ENCODE peak calls at places on chromosomes 1 and 21, in seven cellular contexts. H is uterus, I is lower lobe of right lung, R is right cardiac atrium, N is colonic mucosa, F is endodermal cell, E is heart right ventricle. X is an unnamed sample.

GRCh38 chr1:54888080-54888733 is 1.2 kb upstream of the DHCR24 start:
- DNase-seq in H (no peak), F (peak; percentile 77), I (no peak), R (no peak), N (no peak), E (no peak), X (no peak)

GRCh38 chr1:81920245-81920740 is 119.6 kb downstream of the ADGRL2 start:
- DNase-seq in F (peak; percentile 85), N (no peak), H (no peak), R (peak; percentile 49), I (no peak), E (peak; percentile 17), X (no peak)

GRCh38 chr1:99808391-99809115 is 41.6 kb upstream of the AGL start:
- DNase-seq in F (peak; percentile 63), I (no peak), E (no peak), H (peak; percentile 71), N (peak; percentile 56), R (no peak), X (no peak)

GRCh38 chr21:35578831-35579470 is 481.4 kb downstream of the SETD4 start:
- DNase-seq in E (no peak), I (no peak), H (no peak), R (no peak), N (no peak), F (no peak), X (no peak)

GRCh38 chr1:151776665-151777062 is 13.4 kb upstream of the MRPL9 start:
- DNase-seq in E (no peak), F (no peak), N (no peak), I (no peak), R (no peak), H (no peak), X (no peak)

GRCh38 chr1:106747791-106748190 is 308.7 kb upstream of the PRMT6 start:
- DNase-seq in N (no peak), H (no peak), E (no peak), F (no peak), R (no peak), I (no peak), X (peak; percentile 44)

GRCh38 chr1:149978547-149979023 is 31.9 kb downstream of the OTUD7B start:
- DNase-seq in F (no peak), I (no peak), R (no peak), H (no peak), E (no peak), N (peak; percentile 45), X (no peak)

GRCh38 chr1:2865571-2866414 is 64.3 kb upstream of the TTC34 start:
- DNase-seq in N (no peak), I (no peak), E (peak; percentile 6), R (peak; percentile 33), H (no peak), F (no peak), X (no peak)

GRCh38 chr1:203291201-203292096 is 13.9 kb upstream of the BTG2 start:
- DNase-seq in I (no peak), N (peak; percentile 90), F (peak; percentile 59), H (peak; percentile 70), R (no peak), E (no peak), X (no peak)

GRCh38 chr1:107056426-107057196 is at the start of gene PRMT6:
- DNase-seq in E (peak; percentile 82), R (peak; percentile 92), H (peak; percentile 81), I (peak; percentile 91), N (peak; percentile 83), F (peak; percentile 93), X (peak; percentile 90)

GRCh38 chr1:64823691-64824476 is 79.0 kb downstream of the RAVER2 start:
- DNase-seq in F (peak; percentile 86), I (no peak), N (peak; percentile 82), H (peak; percentile 77), R (peak; percentile 52), E (no peak), X (no peak)

GRCh38 chr1:233328661-233329498 is 1.4 kb downstream of the MAP3K21 start:
- DNase-seq in H (no peak), E (no peak), F (peak; percentile 76), R (no peak), N (peak; percentile 52), I (no peak), X (no peak)

GRCh38 chr1:201020040-201020591 is 3.4 kb downstream of the KIF21B start:
- DNase-seq in N (peak; percentile 69), F (peak; percentile 89), E (no peak), R (no peak), I (no peak), H (no peak), X (no peak)

DNA sequence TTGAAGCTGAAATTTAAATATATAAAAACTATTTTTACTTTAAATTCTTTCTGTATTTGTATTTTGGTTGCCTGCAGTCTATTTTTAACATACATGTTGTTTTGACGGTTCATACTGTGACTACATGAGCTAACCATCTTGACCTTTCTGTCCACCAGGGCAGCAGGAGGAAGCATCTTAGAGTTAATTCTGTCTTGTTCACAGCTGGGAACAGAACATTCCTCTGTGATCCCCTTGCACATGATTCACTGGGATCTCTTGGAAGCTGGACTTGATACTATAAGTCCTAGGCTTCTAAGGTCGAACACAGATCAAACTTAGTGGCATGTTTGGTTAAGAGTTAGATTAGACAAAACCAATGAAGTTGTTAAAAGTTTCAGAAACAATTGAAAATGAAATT is 99.7 kb downstream of the NFIA start:
- DNase-seq in R (no peak), N (no peak), H (no peak), E (no peak), F (no peak), I (no peak), X (no peak)
- H3K9me3 ChIP-seq in R (no peaks in the 10 kb centered on the region), N (no peaks in the 10 kb centered on the region), H (no peaks in the 10 kb centered on the region), E (no peaks in the 10 kb centered on the region), F (no peaks in the 10 kb centered on the region), I (no peaks in the 10 kb centered on the region), X (no peaks in the 10 kb centered on the region)

GRCh38 chr21:7953058-7953457 is 2568.3 kb upstream of the TPTE start:
- DNase-seq in R (no peak), N (no peak), E (no peak), F (no peak), H (no peak), I (no peak), X (no peak)

GRCh38 chr21:7951854-7952519 is 2569.4 kb upstream of the TPTE start:
- DNase-seq in H (no peak), R (no peak), F (no peak), N (no peak), I (no peak), E (no peak), X (no peak)

GRCh38 chr21:7952648-7953047 is 2568.7 kb upstream of the TPTE start:
- DNase-seq in E (no peak), N (no peak), H (no peak), F (no peak), R (no peak), I (no peak), X (no peak)

GRCh38 chr21:7947422-7947821 is 2574.0 kb upstream of the TPTE start:
- DNase-seq in R (no peak), F (no peak), I (no peak), E (no peak), H (no peak), N (no peak), X (no peak)
- H3K9me3 ChIP-seq in R (peaks cover 16% of the 10 kb centered on the region), F (no peaks in the 10 kb centered on the region), I (peaks cover 96% of the 10 kb centered on the region), E (peaks cover 75% of the 10 kb centered on the region), H (peaks cover 19% of the 10 kb centered on the region), N (peaks cover 49% of the 10 kb centered on the region), X (peaks cover 67% of the 10 kb centered on the region)

DNA sequence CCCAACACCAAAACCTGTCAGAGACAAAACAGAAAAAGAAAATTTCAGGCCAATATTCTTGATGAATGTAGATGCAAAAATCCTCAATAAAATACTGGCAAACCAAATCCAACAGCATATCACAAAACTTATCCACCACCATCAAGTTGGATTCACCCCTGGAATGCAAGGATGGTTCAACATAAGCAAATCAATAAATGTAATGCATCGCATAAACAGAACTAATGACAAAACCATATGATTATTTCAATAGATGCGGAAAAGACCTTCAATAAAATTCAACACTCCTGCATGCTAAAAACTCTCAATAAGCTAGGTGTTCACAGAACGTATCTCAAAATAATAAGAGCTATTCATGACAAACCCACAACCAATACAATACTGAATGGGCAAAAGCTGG is 3.8 kb upstream of the OR2L5 start:
- DNase-seq in E (no peak), H (no peak), I (no peak), R (no peak), F (no peak), N (no peak), X (no peak)
- H3K9me3 ChIP-seq in E (peaks cover 6% of the 10 kb centered on the region), H (no peaks in the 10 kb centered on the region), I (peaks cover 25% of the 10 kb centered on the region), R (no peaks in the 10 kb centered on the region), F (peaks cover 81% of the 10 kb centered on the region), N (no peaks in the 10 kb centered on the region), X (no peaks in the 10 kb centered on the region)

DNA sequence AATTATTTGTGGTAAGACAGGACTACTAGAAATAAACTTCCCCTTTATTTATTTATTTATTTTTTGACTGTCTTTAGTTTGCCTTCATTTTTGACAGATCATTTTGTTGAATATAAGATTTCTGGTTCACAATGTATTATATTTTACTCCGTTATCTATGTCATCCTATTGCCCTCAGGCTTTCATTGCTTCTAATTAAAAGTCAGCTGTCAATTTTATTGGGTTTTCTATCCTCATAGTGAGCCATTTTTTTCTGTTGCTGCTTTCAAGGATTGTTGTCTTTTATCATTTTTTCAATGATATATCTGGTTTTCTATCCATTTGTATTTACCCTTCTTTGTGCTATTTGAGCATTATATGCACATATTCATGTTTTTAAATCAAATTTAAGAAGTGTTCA is 866.2 kb downstream of the LRRIQ3 start:
- DNase-seq in E (no peak), R (no peak), N (no peak), H (no peak), I (no peak), F (no peak), X (no peak)
- H3K9me3 ChIP-seq in E (no peaks in the 10 kb centered on the region), R (peaks cover 2% of the 10 kb centered on the region), N (no peaks in the 10 kb centered on the region), H (peaks cover 3% of the 10 kb centered on the region), I (peaks cover 4% of the 10 kb centered on the region), F (no peaks in the 10 kb centered on the region), X (peaks cover 48% of the 10 kb centered on the region)

GRCh38 chr1:79966438-79966837 is 959.9 kb upstream of the ADGRL4 start:
- DNase-seq in F (no peak), E (no peak), I (no peak), N (no peak), H (no peak), R (no peak), X (no peak)
- H3K9me3 ChIP-seq in F (no peaks in the 10 kb centered on the region), E (no peaks in the 10 kb centered on the region), I (no peaks in the 10 kb centered on the region), N (no peaks in the 10 kb centered on the region), H (no peaks in the 10 kb centered on the region), R (no peaks in the 10 kb centered on the region), X (no peaks in the 10 kb centered on the region)

GRCh38 chr21:25170681-25171080 is 436.6 kb downstream of the MRPL39 start:
- DNase-seq in R (no peak), I (no peak), N (no peak), H (no peak), F (no peak), E (no peak), X (no peak)
- H3K9me3 ChIP-seq in R (no peaks in the 10 kb centered on the region), I (peaks cover 13% of the 10 kb centered on the region), N (no peaks in the 10 kb centered on the region), H (no peaks in the 10 kb centered on the region), F (peaks cover 24% of the 10 kb centered on the region), E (no peaks in the 10 kb centered on the region), X (no peaks in the 10 kb centered on the region)

DNA sequence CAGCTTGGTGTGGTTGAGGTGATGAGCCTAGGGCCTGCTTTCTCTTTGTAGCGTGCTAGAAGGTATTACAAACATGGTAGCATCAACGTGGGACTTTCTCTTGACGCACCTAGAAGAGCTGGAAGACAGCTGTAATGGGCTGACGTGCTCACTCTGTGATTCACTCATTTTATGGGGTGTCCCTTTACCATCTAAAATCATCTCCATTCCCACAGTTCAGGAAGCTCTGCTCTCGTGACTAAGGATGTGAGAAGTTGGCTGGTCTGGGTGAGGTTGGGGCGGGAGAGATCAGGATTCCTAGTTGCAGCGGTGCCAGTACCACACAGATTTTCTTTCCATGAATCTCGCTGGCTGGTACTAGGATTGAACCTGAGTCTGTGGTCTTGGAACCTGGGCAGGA is 4.2 kb downstream of the HTR6 start:
- DNase-seq in I (no peak), F (no peak), H (no peak), R (no peak), N (no peak), E (no peak), X (no peak)
- H3K9me3 ChIP-seq in I (no peaks in the 10 kb centered on the region), F (no peaks in the 10 kb centered on the region), H (no peaks in the 10 kb centered on the region), R (no peaks in the 10 kb centered on the region), N (no peaks in the 10 kb centered on the region), E (no peaks in the 10 kb centered on the region), X (no peaks in the 10 kb centered on the region)